ENCODE peak calls at places on chromosomes 6 and 20, in eight cellular contexts. Q is AG04450; W is sciatic nerve; F is nucleus accumbens; X is OCI-LY7; K is neuronal stem cell; J is PC-3; D is activated CD4-positive, alpha-beta T cell treated with anti-CD3 and anti-CD28 coated beads for 36 hours. H is an unnamed sample.

GRCh38 chr6:157406666-157407065 is 25.7 kb downstream of the ZDHHC14 start:
- DNase-seq in Q (no peak), W (no peak), F (no peak), X (no peak), K (peak; percentile 29), J (no peak), D (no peak), H (no peak)

GRCh38 chr6:161584051-161584450 is 310.2 kb upstream of the AGPAT4 start:
- DNase-seq in Q (no peak), W (no peak), F (no peak), X (no peak), K (no peak), J (peak; percentile 29), D (no peak), H (no peak)

GRCh38 chr6:159267165-159267564 is 98.0 kb downstream of the FNDC1 start:
- DNase-seq in Q (no peak), W (no peak), F (no peak), X (peak; percentile 41), K (peak; percentile 54), J (peak; percentile 28), D (peak; percentile 41), H (no peak)

GRCh38 chr20:61561111-61561830 is 309.2 kb downstream of the CDH4 start:
- DNase-seq in Q (no peak), W (no peak), F (no peak), X (no peak), K (no peak), J (no peak), D (no peak), H (no peak)

GRCh38 chr6:4672772-4673171 is 103.4 kb upstream of the CDYL start:
- DNase-seq in Q (no peak), W (no peak), F (no peak), X (no peak), K (no peak), J (no peak), D (no peak), H (no peak)

GRCh38 chr20:24673678-24674570 is 204.5 kb downstream of the SYNDIG1 start:
- DNase-seq in Q (no peak), W (no peak), F (no peak), X (no peak), K (no peak), J (peak; percentile 90), D (no peak), H (peak; percentile 52)

GRCh38 chr6:37371158-37372083 is 17.6 kb downstream of the RNF8 start:
- DNase-seq in Q (no peak), W (no peak), F (no peak), X (no peak), K (no peak), J (no peak), D (no peak), H (no peak)

GRCh38 chr6:74891358-74891811 is 314.5 kb downstream of the COL12A1 start:
- DNase-seq in Q (peak; percentile 79), W (no peak), F (no peak), X (no peak), K (no peak), J (no peak), D (no peak), H (no peak)